ENCODE peak calls at places on chromosome 11, in seven cellular contexts. T, N, Z, I, G, J and W are unnamed samples.

GRCh38 chr11:20367313-20367948 is 3.9 kb downstream of the HTATIP2 start:
- DNase-seq in T (no peak), N (no peak), I (peak; percentile 90), J (no peak), Z (peak; percentile 75), G (peak; percentile 64), W (peak; percentile 91)

GRCh38 chr11:64298966-64299846 is 952 bp upstream of the CATSPERZ start:
- DNase-seq in J (no peak), I (peak; percentile 63), Z (no peak), T (no peak), G (no peak), N (no peak), W (peak; percentile 67)

GRCh38 chr11:44351898-44352498 is 42.1 kb upstream of the ALX4 start:
- DNase-seq in T (peak; percentile 12), I (no peak), N (no peak), G (peak; percentile 25), J (no peak), Z (no peak), W (peak; percentile 11)

GRCh38 chr11:1153951-1154487 is 3.7 kb upstream of the MUC5AC start:
- DNase-seq in I (peak; percentile 94), J (no peak), G (peak; percentile 52), Z (no peak), T (no peak), N (peak; percentile 26), W (peak; percentile 18)

GRCh38 chr11:75263944-75264349 is 23.4 kb downstream of the TPBGL start:
- DNase-seq in I (no peak), G (peak; percentile 76), T (no peak), J (no peak), Z (no peak), N (no peak), W (no peak)

GRCh38 chr11:64531906-64532312 is 59.1 kb upstream of the SLC22A12 start:
- DNase-seq in Z (no peak), J (no peak), I (no peak), N (no peak), T (no peak), G (peak; percentile 48), W (no peak)

GRCh38 chr11:99592241-99592640 is 571.5 kb downstream of the CNTN5 start:
- DNase-seq in G (no peak), T (no peak), Z (no peak), I (no peak), N (no peak), J (no peak), W (no peak)

GRCh38 chr11:66363805-66364535 is 7.6 kb downstream of the SLC29A2 start:
- DNase-seq in N (peak; percentile 94), T (peak; percentile 72), G (peak; percentile 77), J (peak; percentile 64), Z (peak; percentile 74), I (no peak), W (peak; percentile 59)

GRCh38 chr11:62245271-62245753 is 3.3 kb downstream of the SCGB1D2 start:
- DNase-seq in J (no peak), Z (no peak), G (peak; percentile 58), N (peak; percentile 76), I (peak; percentile 70), T (no peak), W (peak; percentile 30)